ENCODE peak calls at places on chromosomes 1 and 21, in six cellular contexts. One of them, this sample, is unnamed.

GRCh38 chr1:69290266-69290665 is 277.5 kb upstream of the LRRC7 start:
- DNase-seq in aorta: no peak
- DNase-seq in psoas muscle: no peak
- DNase-seq in AG04450: no peak
- DNase-seq in GM23248: peak; percentile 8
- DNase-seq in heart left ventricle: no peak
- DNase-seq in this sample: no peak

GRCh38 chr1:99600782-99601181 is 45.1 kb upstream of the PALMD start:
- DNase-seq in aorta: no peak
- DNase-seq in heart left ventricle: no peak
- DNase-seq in GM23248: no peak
- DNase-seq in psoas muscle: no peak
- DNase-seq in AG04450: no peak
- DNase-seq in this sample: no peak

GRCh38 chr21:28644762-28645161 is 347.9 kb downstream of the LTN1 start:
- DNase-seq in heart left ventricle: no peak
- DNase-seq in psoas muscle: no peak
- DNase-seq in AG04450: no peak
- DNase-seq in GM23248: peak; percentile 52
- DNase-seq in aorta: no peak
- DNase-seq in this sample: no peak

GRCh38 chr1:155134858-155135415 is 715 bp upstream of the SLC50A1 start:
- DNase-seq in AG04450: peak; percentile 84
- DNase-seq in heart left ventricle: peak; percentile 96
- DNase-seq in psoas muscle: peak; percentile 93
- DNase-seq in GM23248: peak; percentile 99
- DNase-seq in aorta: peak; percentile 96
- DNase-seq in this sample: peak; percentile 82

GRCh38 chr1:23352096-23352695 is 8.1 kb upstream of the HNRNPR start:
- DNase-seq in AG04450: no peak
- DNase-seq in psoas muscle: no peak
- DNase-seq in GM23248: no peak
- DNase-seq in heart left ventricle: no peak
- DNase-seq in aorta: no peak
- DNase-seq in this sample: no peak

GRCh38 chr1:14672030-14672429 is 73.5 kb downstream of the KAZN start:
- DNase-seq in AG04450: no peak
- DNase-seq in heart left ventricle: no peak
- DNase-seq in GM23248: no peak
- DNase-seq in psoas muscle: no peak
- DNase-seq in aorta: no peak
- DNase-seq in this sample: no peak

GRCh38 chr21:33025106-33025470 is 647 bp upstream of the OLIG2 start:
- DNase-seq in psoas muscle: no peak
- DNase-seq in AG04450: no peak
- DNase-seq in aorta: no peak
- DNase-seq in GM23248: no peak
- DNase-seq in heart left ventricle: no peak
- DNase-seq in this sample: no peak

GRCh38 chr1:18549131-18549530 is 68.4 kb downstream of the KLHDC7A start:
- DNase-seq in heart left ventricle: no peak
- DNase-seq in aorta: no peak
- DNase-seq in GM23248: no peak
- DNase-seq in AG04450: no peak
- DNase-seq in psoas muscle: no peak
- DNase-seq in this sample: no peak

GRCh38 chr1:61011514-61012263 is 70.7 kb upstream of the NFIA start:
- DNase-seq in GM23248: no peak
- DNase-seq in aorta: no peak
- DNase-seq in AG04450: no peak
- DNase-seq in heart left ventricle: peak; percentile 40
- DNase-seq in psoas muscle: no peak
- DNase-seq in this sample: no peak

DNA sequence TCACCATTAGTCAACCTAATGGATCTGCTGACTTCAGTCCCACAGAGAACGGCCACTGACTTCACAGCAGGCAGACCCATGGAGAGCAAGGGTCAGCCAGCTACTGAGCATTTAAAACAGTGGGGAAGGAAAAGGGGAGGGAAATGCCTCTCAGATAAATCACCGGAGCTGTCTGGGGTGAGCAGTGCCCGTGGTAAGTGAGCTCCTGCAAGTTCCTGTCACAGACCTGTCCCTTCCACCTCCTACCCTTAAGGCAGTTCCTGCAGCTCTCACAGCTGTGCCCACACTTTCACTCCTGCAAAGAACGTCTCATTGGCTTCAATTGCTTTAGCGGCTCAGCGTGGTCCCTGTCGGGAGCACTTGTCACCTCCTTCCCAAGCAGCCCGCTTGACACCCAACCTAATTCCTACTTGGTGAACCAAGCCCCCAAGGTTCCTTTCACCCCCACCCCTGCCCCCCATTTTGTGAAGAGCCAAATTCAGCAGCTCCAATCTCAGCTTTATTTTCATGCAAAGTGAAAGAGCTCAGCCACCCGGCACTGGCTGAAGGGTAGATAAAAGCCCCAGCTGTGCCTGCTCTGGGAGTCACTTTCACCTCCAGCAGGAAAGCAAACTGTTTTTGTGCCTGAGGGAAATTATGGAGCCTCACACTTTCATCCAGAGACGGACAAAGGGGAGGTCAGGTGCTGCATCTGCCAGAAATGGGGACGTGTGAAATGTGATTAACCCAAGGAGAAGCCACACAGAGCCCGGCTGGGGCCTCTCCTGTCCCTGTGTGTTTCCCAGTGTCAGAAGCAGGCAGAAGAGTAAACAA is 306.2 kb downstream of the TTLL7 start:
- DNase-seq in GM23248: peak; percentile 9
- DNase-seq in AG04450: no peak
- DNase-seq in heart left ventricle: no peak
- DNase-seq in aorta: no peak
- DNase-seq in psoas muscle: no peak
- DNase-seq in this sample: peak; percentile 15
- H3K27ac ChIP-seq in GM23248: no peak overlapping the region
- H3K27ac ChIP-seq in AG04450: no peak overlapping the region
- H3K27ac ChIP-seq in heart left ventricle: peak overlapping the region; percentile 57
- H3K27ac ChIP-seq in aorta: peak overlapping the region; percentile 15
- H3K27ac ChIP-seq in psoas muscle: no peak overlapping the region
- H3K27ac ChIP-seq in this sample: no peak overlapping the region

GRCh38 chr1:229557214-229557850 is 1.2 kb downstream of the ABCB10 start:
- DNase-seq in GM23248: peak; percentile 64
- DNase-seq in heart left ventricle: no peak
- DNase-seq in psoas muscle: no peak
- DNase-seq in aorta: no peak
- DNase-seq in AG04450: no peak
- DNase-seq in this sample: no peak

GRCh38 chr1:229556551-229556950 is 2.0 kb downstream of the ABCB10 start:
- DNase-seq in heart left ventricle: no peak
- DNase-seq in AG04450: no peak
- DNase-seq in psoas muscle: no peak
- DNase-seq in GM23248: peak; percentile 33
- DNase-seq in aorta: no peak
- DNase-seq in this sample: no peak

GRCh38 chr1:229552732-229553131 is 5.8 kb downstream of the ABCB10 start:
- DNase-seq in psoas muscle: no peak
- DNase-seq in aorta: no peak
- DNase-seq in AG04450: no peak
- DNase-seq in GM23248: no peak
- DNase-seq in heart left ventricle: no peak
- DNase-seq in this sample: no peak

GRCh38 chr1:229553621-229554120 is 4.8 kb downstream of the ABCB10 start:
- DNase-seq in AG04450: no peak
- DNase-seq in GM23248: peak; percentile 33
- DNase-seq in psoas muscle: no peak
- DNase-seq in heart left ventricle: no peak
- DNase-seq in aorta: no peak
- DNase-seq in this sample: no peak

DNA sequence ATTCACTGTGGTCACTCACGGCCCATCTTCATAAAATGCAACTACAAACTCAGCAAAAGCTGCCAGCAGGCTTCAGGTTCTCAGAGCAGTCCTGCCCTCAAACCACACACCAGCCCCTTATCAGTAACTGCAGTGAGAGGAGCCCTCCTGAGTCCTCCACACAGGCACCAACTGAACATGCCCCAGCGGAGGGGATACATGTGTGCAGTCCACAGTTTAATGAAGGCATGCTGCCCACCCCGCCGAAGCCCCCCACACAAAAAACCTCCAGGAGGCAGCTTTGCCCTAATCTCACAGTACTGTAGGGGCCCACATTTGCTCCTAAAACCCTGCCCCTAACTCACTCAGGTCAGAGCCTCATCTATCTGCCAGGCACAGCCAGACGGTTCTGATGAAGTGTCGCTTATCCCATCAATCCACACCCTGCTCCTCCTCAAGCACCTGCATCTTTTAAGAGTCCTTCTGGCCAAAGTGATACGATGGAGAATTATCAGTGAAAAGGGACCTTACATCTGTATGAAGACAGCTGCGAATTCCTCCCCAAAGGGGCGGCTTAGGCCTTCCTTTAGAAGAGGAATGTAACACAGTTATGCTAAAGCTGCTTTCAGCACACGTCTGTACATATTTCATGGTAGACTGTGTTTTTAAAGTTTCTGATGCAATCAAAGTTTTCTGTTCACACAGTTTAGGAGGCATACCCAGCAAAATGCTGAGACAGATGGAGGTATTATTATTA is 3.5 kb downstream of the ABCB10 start:
- DNase-seq in AG04450: no peak
- DNase-seq in psoas muscle: no peak
- DNase-seq in aorta: no peak
- DNase-seq in GM23248: no peak
- DNase-seq in heart left ventricle: no peak
- DNase-seq in this sample: no peak
- H3K4me3 ChIP-seq in AG04450: no peak overlapping the region
- H3K4me3 ChIP-seq in psoas muscle: no peak overlapping the region
- H3K4me3 ChIP-seq in aorta: no peak overlapping the region
- H3K4me3 ChIP-seq in GM23248: no peak overlapping the region
- H3K4me3 ChIP-seq in heart left ventricle: no peak overlapping the region
- H3K4me3 ChIP-seq in this sample: no peak overlapping the region

DNA sequence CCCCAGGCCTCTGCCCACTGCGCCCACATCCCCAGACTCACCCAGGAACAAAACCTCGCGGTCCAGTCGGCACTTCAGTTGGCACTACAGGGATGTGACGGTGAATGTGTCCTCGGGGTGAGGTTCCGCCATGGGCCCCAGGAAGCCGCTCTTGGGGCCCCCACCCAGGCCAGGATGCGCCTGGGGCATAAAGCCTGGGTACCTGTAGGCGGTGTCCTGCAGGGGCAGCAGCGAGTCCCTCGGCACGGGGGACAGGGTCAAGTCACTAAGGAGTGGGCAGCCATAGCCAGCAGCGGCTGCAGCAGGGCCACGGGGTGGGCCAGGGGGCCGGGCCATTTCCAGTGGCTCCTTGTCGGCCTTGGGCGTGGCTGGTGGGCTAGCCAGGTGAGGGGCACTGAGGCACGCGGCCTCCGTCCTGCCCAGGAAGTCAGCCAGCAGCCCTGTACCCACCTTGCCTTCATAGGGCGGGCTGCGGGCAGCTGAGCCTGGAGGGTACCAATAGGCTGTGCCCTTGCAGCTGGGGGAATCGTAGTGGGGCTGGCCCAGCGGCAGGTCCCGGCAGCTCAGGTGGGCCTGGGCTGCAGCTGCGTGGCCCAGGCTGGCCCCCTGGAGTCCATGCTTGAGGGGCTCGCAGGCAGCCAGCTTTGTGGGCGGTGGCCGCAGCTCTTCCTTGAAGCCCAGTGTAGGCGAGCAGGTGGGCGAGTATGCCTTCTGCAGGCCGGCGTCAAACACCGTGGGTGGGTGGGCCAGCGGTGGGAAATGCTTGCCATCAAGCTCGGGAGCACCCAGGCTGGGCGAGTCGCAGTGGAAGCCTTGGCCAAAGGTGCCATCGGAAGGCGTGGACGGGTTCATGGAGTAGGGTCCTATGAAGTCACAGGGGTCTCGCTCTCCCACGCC is 56.5 kb downstream of the AHDC1 start:
- DNase-seq in heart left ventricle: no peak
- DNase-seq in aorta: no peak
- DNase-seq in AG04450: no peak
- DNase-seq in psoas muscle: no peak
- DNase-seq in GM23248: no peak
- DNase-seq in this sample: no peak
- H3K27me3 ChIP-seq in heart left ventricle: no peaks in the 10 kb centered on the region
- H3K27me3 ChIP-seq in aorta: no peaks in the 10 kb centered on the region
- H3K27me3 ChIP-seq in AG04450: no peaks in the 10 kb centered on the region
- H3K27me3 ChIP-seq in psoas muscle: no peaks in the 10 kb centered on the region
- H3K27me3 ChIP-seq in GM23248: no peaks in the 10 kb centered on the region
- H3K27me3 ChIP-seq in this sample: no peaks in the 10 kb centered on the region

DNA sequence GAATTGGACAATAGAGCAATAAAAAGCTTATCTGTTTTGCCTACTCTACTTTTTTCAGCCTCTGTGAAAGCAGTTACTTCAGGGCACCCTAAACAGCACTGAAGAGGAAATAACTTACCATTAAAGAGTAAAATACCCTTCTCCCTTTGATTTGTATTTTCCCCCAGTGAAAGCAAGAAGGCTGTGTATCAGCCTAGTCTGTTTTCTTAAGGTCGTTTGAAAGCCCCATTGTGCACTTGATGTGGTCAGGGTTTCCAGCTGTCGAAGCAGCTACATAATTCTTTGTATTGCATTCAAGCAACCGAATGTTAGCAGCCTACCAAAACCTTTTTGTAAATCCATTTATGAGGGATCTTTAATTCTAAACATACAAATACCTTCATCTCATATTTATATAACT is 1.1 kb downstream of the NTMT2 start:
- DNase-seq in AG04450: no peak
- DNase-seq in heart left ventricle: no peak
- DNase-seq in GM23248: no peak
- DNase-seq in psoas muscle: no peak
- DNase-seq in aorta: no peak
- DNase-seq in this sample: no peak
- H3K27ac ChIP-seq in AG04450: no peak overlapping the region
- H3K27ac ChIP-seq in heart left ventricle: peak overlapping the region; percentile 81
- H3K27ac ChIP-seq in GM23248: no peak overlapping the region
- H3K27ac ChIP-seq in psoas muscle: no peak overlapping the region
- H3K27ac ChIP-seq in aorta: no peak overlapping the region
- H3K27ac ChIP-seq in this sample: no peak overlapping the region

GRCh38 chr1:20069932-20070331 is at the start of gene PLA2G5:
- DNase-seq in heart left ventricle: peak; percentile 90
- DNase-seq in aorta: peak; percentile 76
- DNase-seq in psoas muscle: peak; percentile 84
- DNase-seq in GM23248: peak; percentile 65
- DNase-seq in AG04450: no peak
- DNase-seq in this sample: no peak

GRCh38 chr1:20072771-20073170 is 2.8 kb downstream of the PLA2G5 start:
- DNase-seq in psoas muscle: no peak
- DNase-seq in aorta: no peak
- DNase-seq in GM23248: no peak
- DNase-seq in AG04450: no peak
- DNase-seq in heart left ventricle: no peak
- DNase-seq in this sample: no peak

GRCh38 chr1:20071416-20071815 is 1.4 kb downstream of the PLA2G5 start:
- DNase-seq in GM23248: no peak
- DNase-seq in psoas muscle: no peak
- DNase-seq in heart left ventricle: no peak
- DNase-seq in aorta: no peak
- DNase-seq in AG04450: no peak
- DNase-seq in this sample: no peak

GRCh38 chr1:20068722-20069121 is 1.3 kb upstream of the PLA2G5 start:
- DNase-seq in GM23248: no peak
- DNase-seq in AG04450: no peak
- DNase-seq in psoas muscle: no peak
- DNase-seq in aorta: no peak
- DNase-seq in heart left ventricle: no peak
- DNase-seq in this sample: no peak

GRCh38 chr1:20070357-20070756 is 363 bp downstream of the PLA2G5 start:
- DNase-seq in AG04450: no peak
- DNase-seq in psoas muscle: no peak
- DNase-seq in heart left ventricle: no peak
- DNase-seq in GM23248: no peak
- DNase-seq in aorta: no peak
- DNase-seq in this sample: no peak
- H3K4me3 ChIP-seq in AG04450: no peak overlapping the region
- H3K4me3 ChIP-seq in psoas muscle: peak overlapping the region; percentile 19
- H3K4me3 ChIP-seq in heart left ventricle: peak overlapping the region; percentile 65
- H3K4me3 ChIP-seq in GM23248: no peak overlapping the region
- H3K4me3 ChIP-seq in aorta: peak overlapping the region; percentile 49
- H3K4me3 ChIP-seq in this sample: no peak overlapping the region

This sample was measured in SJSA1.